ENCODE peak calls at places on chromosomes 13 and 19, in nine cellular contexts. K, S, L, M, X, R, B, J and P are unnamed samples.

GRCh38 chr19:11987405-11988231 is 22.8 kb downstream of the ZNF763 start:
- DNase-seq in S (peak; percentile 60), L (peak; percentile 99), K (no peak), M (peak; percentile 90), B (peak; percentile 97), J (peak; percentile 98), R (peak; percentile 95), X (peak; percentile 96), P (peak; percentile 95)

GRCh38 chr19:58361900-58362271 is 665 bp downstream of the ZNF497 start:
- DNase-seq in R (no peak), B (no peak), S (no peak), L (peak; percentile 30), X (peak; percentile 47), M (no peak), K (peak; percentile 87), J (peak; percentile 56), P (no peak)

GRCh38 chr13:80400164-80400767 is 59.3 kb upstream of the SPRY2 start:
- DNase-seq in M (no peak), R (no peak), J (no peak), L (peak; percentile 54), K (no peak), S (no peak), X (no peak), B (no peak), P (peak; percentile 7)

GRCh38 chr19:1568320-1569019 is at the start of gene MEX3D:
- DNase-seq in L (peak; percentile 82), B (no peak), M (no peak), R (peak; percentile 83), K (peak; percentile 62), J (peak; percentile 45), S (no peak), X (peak; percentile 74), P (peak; percentile 77)

GRCh38 chr19:10747674-10748073 is 29.8 kb downstream of the DNM2 start:
- DNase-seq in X (no peak), S (no peak), R (no peak), L (no peak), B (no peak), K (no peak), J (no peak), M (no peak), P (peak; percentile 74)

GRCh38 chr13:113668491-113668971 is 1.5 kb downstream of the GRK1 start:
- DNase-seq in M (no peak), S (no peak), K (no peak), J (no peak), X (no peak), L (no peak), R (peak; percentile 12), B (peak; percentile 50), P (no peak)

GRCh38 chr19:16878181-16878965 is 10.4 kb upstream of the F2RL3 start:
- DNase-seq in S (no peak), M (no peak), L (no peak), R (no peak), K (no peak), X (no peak), J (no peak), B (no peak), P (no peak)

GRCh38 chr13:82900453-82900852 is 981.8 kb downstream of the SLITRK1 start:
- DNase-seq in L (no peak), S (no peak), J (no peak), B (no peak), K (no peak), X (no peak), R (no peak), M (no peak), P (no peak)

GRCh38 chr13:100633461-100633860 is 41.1 kb downstream of the TMTC4 start:
- DNase-seq in J (no peak), X (no peak), M (no peak), B (no peak), R (no peak), K (no peak), L (no peak), S (peak; percentile 87), P (no peak)

GRCh38 chr13:36344173-36344572 is 2.0 kb downstream of the SPART start:
- DNase-seq in R (no peak), S (no peak), X (no peak), B (no peak), K (no peak), J (peak; percentile 77), L (no peak), M (no peak), P (no peak)
- H3K27ac ChIP-seq in R (no peak overlapping the region), S (peak overlapping the region; percentile 98), X (no peak overlapping the region), B (peak overlapping the region; percentile 85), K (no peak overlapping the region), J (peak overlapping the region; percentile 96), L (no peak overlapping the region), M (no peak overlapping the region), P (no peak overlapping the region)

DNA sequence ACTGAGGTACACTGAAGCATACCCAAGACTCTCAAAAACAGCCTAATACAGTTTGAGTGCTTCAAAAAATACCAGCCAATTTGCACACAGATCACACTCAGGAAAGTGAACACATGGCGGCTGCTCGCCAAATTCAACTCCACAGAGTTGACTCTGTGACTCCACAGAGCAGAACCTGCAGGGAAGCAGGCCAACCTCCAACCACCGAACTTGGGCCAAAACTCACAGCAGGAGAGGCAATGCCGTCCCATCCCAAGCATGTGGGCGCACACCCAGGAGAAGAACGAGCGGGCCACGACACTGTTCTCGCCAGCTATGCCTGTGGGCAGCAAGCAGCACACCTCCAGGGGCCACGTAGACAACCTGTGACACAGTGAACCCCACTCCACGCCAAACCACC is 21.1 kb downstream of the ELL start:
- DNase-seq in M (no peak), B (no peak), L (no peak), X (peak; percentile 66), J (no peak), K (no peak), R (peak; percentile 57), S (no peak), P (no peak)
- H3K27ac ChIP-seq in M (no peak overlapping the region), B (no peak overlapping the region), L (peak overlapping the region; percentile 21), X (peak overlapping the region; percentile 40), J (no peak overlapping the region), K (no peak overlapping the region), R (peak overlapping the region; percentile 78), S (no peak overlapping the region), P (no peak overlapping the region)

GRCh38 chr19:41355802-41356201 is 2.1 kb upstream of the TGFB1 start:
- DNase-seq in R (no peak), S (no peak), L (no peak), J (no peak), K (no peak), M (no peak), B (no peak), X (no peak), P (no peak)
- H3K27ac ChIP-seq in R (no peak overlapping the region), S (no peak overlapping the region), L (no peak overlapping the region), J (no peak overlapping the region), K (no peak overlapping the region), M (no peak overlapping the region), B (no peak overlapping the region), X (peak overlapping the region; percentile 95), P (no peak overlapping the region)

GRCh38 chr13:27960362-27961226 is 8.5 kb downstream of the CDX2 start:
- DNase-seq in K (peak; percentile 55), R (no peak), J (peak; percentile 78), S (no peak), M (no peak), L (no peak), X (peak; percentile 11), B (no peak), P (peak; percentile 97)
- H3K27ac ChIP-seq in K (peak overlapping the region; percentile 64), R (no peak overlapping the region), J (no peak overlapping the region), S (no peak overlapping the region), M (no peak overlapping the region), L (peak overlapping the region; percentile 92), X (no peak overlapping the region), B (no peak overlapping the region), P (peak overlapping the region; percentile 77)

GRCh38 chr13:77696006-77696862 is 1.3 kb upstream of the SLAIN1 start:
- DNase-seq in L (no peak), X (no peak), K (no peak), M (no peak), J (no peak), R (no peak), B (no peak), S (no peak), P (peak; percentile 3)
- H3K27ac ChIP-seq in L (no peak overlapping the region), X (no peak overlapping the region), K (no peak overlapping the region), M (no peak overlapping the region), J (no peak overlapping the region), R (no peak overlapping the region), B (no peak overlapping the region), S (no peak overlapping the region), P (no peak overlapping the region)

DNA sequence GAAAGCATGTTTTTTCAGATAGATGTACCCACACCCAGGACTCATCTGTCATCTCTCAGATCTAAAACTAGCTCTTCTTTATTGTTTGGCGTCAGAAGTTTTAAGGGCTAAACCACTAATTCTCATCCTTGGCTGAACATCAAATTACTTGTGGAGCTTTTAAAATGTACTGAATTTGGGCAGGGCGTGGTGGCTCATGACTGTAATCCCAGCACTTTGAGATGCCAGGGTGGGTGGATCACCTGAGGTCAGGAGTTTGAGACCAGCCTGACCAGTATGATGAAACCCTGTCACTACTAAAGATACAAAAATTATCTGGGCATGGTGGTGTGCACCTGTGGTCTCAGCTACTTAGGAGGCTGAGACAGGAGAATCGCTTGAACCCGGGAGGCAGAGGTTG is 47.4 kb downstream of the RCBTB2 start:
- DNase-seq in B (no peak), R (no peak), S (no peak), X (no peak), K (no peak), L (no peak), J (no peak), M (no peak), P (no peak)
- H3K27ac ChIP-seq in B (no peak overlapping the region), R (no peak overlapping the region), S (no peak overlapping the region), X (no peak overlapping the region), K (no peak overlapping the region), L (no peak overlapping the region), J (no peak overlapping the region), M (no peak overlapping the region), P (no peak overlapping the region)

GRCh38 chr19:4414144-4414799 is 11.8 kb downstream of the CHAF1A start:
- DNase-seq in L (no peak), R (no peak), M (no peak), S (no peak), X (no peak), J (no peak), B (no peak), K (no peak), P (peak; percentile 33)
- H3K27ac ChIP-seq in L (no peak overlapping the region), R (no peak overlapping the region), M (peak overlapping the region; percentile 68), S (no peak overlapping the region), X (no peak overlapping the region), J (no peak overlapping the region), B (no peak overlapping the region), K (no peak overlapping the region), P (no peak overlapping the region)

GRCh38 chr19:45078390-45079062 is 534 bp upstream of the GEMIN7 start:
- DNase-seq in S (no peak), X (no peak), K (no peak), L (no peak), R (no peak), J (no peak), M (no peak), B (no peak), P (no peak)
- H3K27ac ChIP-seq in S (no peak overlapping the region), X (peak overlapping the region; percentile 86), K (peak overlapping the region; percentile 95), L (peak overlapping the region; percentile 77), R (peak overlapping the region; percentile 82), J (peak overlapping the region; percentile 90), M (peak overlapping the region; percentile 94), B (peak overlapping the region; percentile 51), P (peak overlapping the region; percentile 92)

GRCh38 chr19:13983213-13983889 is 22.8 kb downstream of the RFX1 start:
- DNase-seq in R (no peak), B (no peak), K (no peak), J (no peak), S (no peak), M (no peak), X (no peak), L (peak; percentile 84), P (peak; percentile 28)
- H3K27ac ChIP-seq in R (no peak overlapping the region), B (no peak overlapping the region), K (no peak overlapping the region), J (no peak overlapping the region), S (no peak overlapping the region), M (no peak overlapping the region), X (no peak overlapping the region), L (no peak overlapping the region), P (no peak overlapping the region)

GRCh38 chr19:6503407-6504201 is 1.5 kb upstream of the TUBB4A start:
- DNase-seq in J (no peak), X (peak; percentile 25), S (no peak), R (no peak), M (no peak), K (no peak), B (no peak), L (no peak), P (no peak)
- H3K27ac ChIP-seq in J (no peak overlapping the region), X (no peak overlapping the region), S (no peak overlapping the region), R (no peak overlapping the region), M (no peak overlapping the region), K (no peak overlapping the region), B (no peak overlapping the region), L (no peak overlapping the region), P (no peak overlapping the region)